ENCODE peak calls at places on chromosomes 7 and 10, in five cellular contexts. One of them, this sample, is unnamed.

GRCh38 chr7:19317461-19317860 is 172.2 kb upstream of the FERD3L start:
- DNase-seq in upper lobe of right lung: no peak
- DNase-seq in Panc1: no peak
- DNase-seq in fibroblast of pulmonary artery: peak
- DNase-seq in tibial nerve: no peak
- DNase-seq in this sample: no peak

GRCh38 chr7:27244488-27245123 is 2.0 kb downstream of the EVX1 start:
- DNase-seq in upper lobe of right lung: no peak
- DNase-seq in Panc1: no peak
- DNase-seq in fibroblast of pulmonary artery: no peak
- DNase-seq in tibial nerve: no peak
- DNase-seq in this sample: no peak

GRCh38 chr7:99252166-99252895 is 20.3 kb upstream of the MYH16 start:
- DNase-seq in upper lobe of right lung: no peak
- DNase-seq in Panc1: no peak
- DNase-seq in fibroblast of pulmonary artery: no peak
- DNase-seq in tibial nerve: no peak
- DNase-seq in this sample: no peak

GRCh38 chr7:116265881-116266280 is 55.5 kb downstream of the TES start:
- DNase-seq in upper lobe of right lung: no peak
- DNase-seq in Panc1: no peak
- DNase-seq in fibroblast of pulmonary artery: no peak
- DNase-seq in tibial nerve: no peak
- DNase-seq in this sample: no peak

GRCh38 chr10:97827778-97828291 is 21.8 kb upstream of the GOLGA7B start:
- DNase-seq in upper lobe of right lung: no peak
- DNase-seq in Panc1: no peak
- DNase-seq in fibroblast of pulmonary artery: no peak
- DNase-seq in tibial nerve: no peak
- DNase-seq in this sample: no peak

GRCh38 chr7:141231018-141231792 is 157.3 kb downstream of the TMEM178B start:
- DNase-seq in upper lobe of right lung: no peak
- DNase-seq in Panc1: no peak
- DNase-seq in fibroblast of pulmonary artery: peak
- DNase-seq in tibial nerve: no peak
- DNase-seq in this sample: no peak

GRCh38 chr7:150938566-150938965 is 39.6 kb downstream of the KCNH2 start:
- DNase-seq in upper lobe of right lung: no peak
- DNase-seq in Panc1: no peak
- DNase-seq in fibroblast of pulmonary artery: no peak
- DNase-seq in tibial nerve: no peak
- DNase-seq in this sample: no peak

GRCh38 chr7:112185005-112185834 is 21.0 kb downstream of the DOCK4 start:
- DNase-seq in upper lobe of right lung: no peak
- DNase-seq in Panc1: no peak
- DNase-seq in fibroblast of pulmonary artery: peak
- DNase-seq in tibial nerve: no peak
- DNase-seq in this sample: no peak

GRCh38 chr7:39339591-39339990 is 226.6 kb upstream of the YAE1 start:
- DNase-seq in upper lobe of right lung: no peak
- DNase-seq in Panc1: no peak
- DNase-seq in fibroblast of pulmonary artery: no peak
- DNase-seq in tibial nerve: no peak
- DNase-seq in this sample: no peak

GRCh38 chr10:9302142-9302746 is 1247.8 kb downstream of the GATA3 start:
- DNase-seq in upper lobe of right lung: no peak
- DNase-seq in Panc1: peak
- DNase-seq in fibroblast of pulmonary artery: peak
- DNase-seq in tibial nerve: no peak
- DNase-seq in this sample: peak

GRCh38 chr10:92517034-92517655 is 56.7 kb downstream of the IDE start:
- DNase-seq in upper lobe of right lung: no peak
- DNase-seq in Panc1: peak
- DNase-seq in fibroblast of pulmonary artery: peak
- DNase-seq in tibial nerve: peak
- DNase-seq in this sample: peak

GRCh38 chr10:130427216-130427722 is 291.1 kb downstream of the GLRX3 start:
- DNase-seq in upper lobe of right lung: no peak
- DNase-seq in Panc1: no peak
- DNase-seq in fibroblast of pulmonary artery: no peak
- DNase-seq in tibial nerve: no peak
- DNase-seq in this sample: no peak

GRCh38 chr10:49131507-49132385 is 2.1 kb downstream of the FAM170B start:
- DNase-seq in upper lobe of right lung: peak
- DNase-seq in Panc1: no peak
- DNase-seq in fibroblast of pulmonary artery: no peak
- DNase-seq in tibial nerve: no peak
- DNase-seq in this sample: no peak

GRCh38 chr7:156764016-156764669 is 123.6 kb downstream of the RNF32 start:
- DNase-seq in upper lobe of right lung: peak
- DNase-seq in Panc1: no peak
- DNase-seq in fibroblast of pulmonary artery: peak
- DNase-seq in tibial nerve: no peak
- DNase-seq in this sample: peak

GRCh38 chr10:102850025-102850518 is 4.0 kb upstream of the BORCS7 start:
- DNase-seq in upper lobe of right lung: no peak
- DNase-seq in Panc1: no peak
- DNase-seq in fibroblast of pulmonary artery: no peak
- DNase-seq in tibial nerve: no peak
- DNase-seq in this sample: no peak

DNA sequence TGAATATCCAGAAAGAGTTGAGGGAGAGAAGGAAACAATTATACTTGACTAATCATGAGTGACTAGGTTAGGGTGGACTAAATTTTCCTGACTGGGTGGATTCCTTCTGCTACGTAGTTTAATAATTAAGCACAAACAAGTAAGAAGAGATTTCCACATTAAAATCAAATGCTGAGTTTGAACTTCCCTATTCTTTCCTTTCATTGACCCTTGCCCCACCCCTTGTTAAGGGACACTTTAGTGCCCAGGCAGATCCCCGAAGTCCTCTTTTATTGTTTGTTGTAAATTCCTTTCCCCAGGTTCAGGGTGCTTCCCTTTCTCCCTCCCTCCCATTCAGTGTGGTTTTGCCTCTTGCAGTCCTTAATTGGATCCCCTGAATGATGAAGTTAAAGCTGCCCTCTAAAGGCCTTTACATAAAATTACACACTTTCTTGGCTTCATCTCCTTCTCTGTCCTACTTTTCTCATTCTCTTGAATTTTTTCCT is 8.8 kb upstream of the SPAM1 start:
- DNase-seq in upper lobe of right lung: no peak
- DNase-seq in Panc1: no peak
- DNase-seq in fibroblast of pulmonary artery: peak
- DNase-seq in tibial nerve: no peak
- DNase-seq in this sample: no peak
- TF ChIP-seq CTCF in upper lobe of right lung: peak
- TF ChIP-seq CTCF in Panc1: peak
- TF ChIP-seq CTCF in fibroblast of pulmonary artery: peak
- TF ChIP-seq CTCF in tibial nerve: peak
- TF ChIP-seq CTCF in this sample: no peak

GRCh38 chr10:110756886-110757285 is 112.8 kb downstream of the RBM20 start:
- DNase-seq in upper lobe of right lung: no peak
- DNase-seq in Panc1: no peak
- DNase-seq in fibroblast of pulmonary artery: no peak
- DNase-seq in tibial nerve: no peak
- DNase-seq in this sample: no peak
- H3K4me3 ChIP-seq in upper lobe of right lung: no peak
- H3K4me3 ChIP-seq in Panc1: no peak
- H3K4me3 ChIP-seq in fibroblast of pulmonary artery: no peak
- H3K4me3 ChIP-seq in tibial nerve: no peak
- H3K4me3 ChIP-seq in this sample: no peak

GRCh38 chr7:44213872-44214595 is 13.3 kb downstream of the YKT6 start:
- DNase-seq in upper lobe of right lung: peak
- DNase-seq in Panc1: no peak
- DNase-seq in fibroblast of pulmonary artery: peak
- DNase-seq in tibial nerve: no peak
- DNase-seq in this sample: peak
- TF ChIP-seq CTCF in upper lobe of right lung: no peak
- TF ChIP-seq CTCF in Panc1: peak
- TF ChIP-seq CTCF in fibroblast of pulmonary artery: peak
- TF ChIP-seq CTCF in tibial nerve: no peak
- TF ChIP-seq CTCF in this sample: peak

DNA sequence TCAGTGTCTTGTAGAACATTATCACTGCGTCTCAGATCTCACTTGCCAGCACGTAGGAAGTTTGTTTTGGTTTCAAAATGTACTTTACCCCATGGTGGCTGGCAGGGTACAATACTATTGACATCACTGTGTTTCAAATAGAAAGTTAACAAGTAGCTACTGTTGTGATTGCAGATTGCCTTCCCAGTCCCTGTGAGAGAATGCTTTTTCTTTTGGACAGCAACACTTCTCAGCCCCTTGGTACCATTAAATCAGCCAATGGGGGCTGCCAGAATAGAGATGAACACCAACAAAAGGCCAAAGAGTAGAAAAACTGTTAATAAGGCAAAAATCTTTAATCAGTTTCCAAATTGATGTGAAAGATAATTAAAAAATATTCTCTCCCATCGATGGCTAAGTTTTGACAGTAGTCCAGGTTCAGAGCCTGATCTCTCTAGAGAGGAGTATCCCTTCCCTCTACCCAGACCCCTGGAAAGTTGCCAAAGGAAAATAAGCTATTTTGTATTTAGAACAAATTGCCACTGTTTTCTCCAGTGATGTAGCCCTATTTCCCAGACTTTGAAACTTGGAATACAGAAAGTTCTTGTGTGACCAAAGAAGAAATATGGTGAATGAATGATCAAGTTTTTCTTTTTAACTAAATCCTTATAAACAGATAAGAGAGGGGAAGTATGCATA is 34.9 kb downstream of the SMNDC1 start:
- DNase-seq in upper lobe of right lung: no peak
- DNase-seq in Panc1: no peak
- DNase-seq in fibroblast of pulmonary artery: peak
- DNase-seq in tibial nerve: no peak
- DNase-seq in this sample: no peak
- H3K4me3 ChIP-seq in upper lobe of right lung: peak
- H3K4me3 ChIP-seq in Panc1: no peak
- H3K4me3 ChIP-seq in fibroblast of pulmonary artery: peak
- H3K4me3 ChIP-seq in tibial nerve: no peak
- H3K4me3 ChIP-seq in this sample: no peak